ENCODE peak calls at places on chromosome 19, in ten cellular contexts. U is RCC 7860; K is substantia nigra; Y is NCI-H748 treated with DMSO at 0.1 percent for 48 hours; R is kidney tubule cell; F is mucosa of descending colon; Z is activated CD4-positive, alpha-beta T cell treated with anti-CD3 and anti-CD28 coated beads, Interleukin-2, amount 10 ng/mL, durations not matched to agents 7 days and 5 days; X is NCI-H69; S is DMS79 treated with DMSO at 0.1 percent for 48 hours; J is Kasumi-1. G is an unnamed sample.

GRCh38 chr19:3231288-3231687 is 6.8 kb downstream of the CELF5 start:
- DNase-seq in Y (no peak), F (no peak), X (no peak), R (no peak), U (no peak), Z (no peak), S (no peak), K (no peak), J (no peak), G (no peak)

GRCh38 chr19:20423381-20424207 is 142.0 kb downstream of the ZNF737 start:
- DNase-seq in X (no peak), F (peak), J (no peak), K (peak), S (no peak), R (peak), U (no peak), Z (peak), Y (no peak), G (peak)

GRCh38 chr19:54551950-54552912 is 21.4 kb upstream of the LILRA2 start:
- DNase-seq in U (no peak), K (peak), R (no peak), X (no peak), F (no peak), Z (no peak), S (no peak), J (no peak), Y (no peak), G (no peak)

GRCh38 chr19:47157455-47158321 is 27.1 kb downstream of the SAE1 start:
- DNase-seq in R (peak), Y (no peak), U (no peak), F (peak), K (no peak), Z (peak), S (peak), X (no peak), J (peak), G (peak)

GRCh38 chr19:45601115-45601514 is 897 bp downstream of the GPR4 start:
- DNase-seq in F (no peak), R (no peak), X (no peak), J (no peak), Y (no peak), K (no peak), S (no peak), Z (no peak), U (no peak), G (no peak)

GRCh38 chr19:33400856-33401682 is 27.6 kb downstream of the CEBPG start:
- DNase-seq in R (no peak), F (no peak), Y (no peak), K (no peak), X (no peak), U (no peak), S (no peak), Z (no peak), J (no peak), G (no peak)

GRCh38 chr19:20078696-20079095 is 896 bp downstream of the ZNF90 start:
- DNase-seq in U (no peak), X (peak), J (no peak), R (peak), F (peak), S (peak), Z (peak), Y (no peak), K (peak), G (no peak)

GRCh38 chr19:1942934-1943555 is 2.1 kb downstream of the CSNK1G2 start:
- DNase-seq in K (no peak), U (no peak), R (no peak), F (no peak), S (peak), X (peak), Y (no peak), J (peak), Z (no peak), G (no peak)

GRCh38 chr19:7907122-7907521 is 3.4 kb downstream of the MAP2K7 start:
- DNase-seq in R (no peak), U (no peak), S (no peak), Z (no peak), X (no peak), J (no peak), F (no peak), K (no peak), Y (no peak), G (no peak)

GRCh38 chr19:54674021-54674617 is 11.3 kb downstream of the LILRB4 start:
- DNase-seq in J (peak), R (peak), Z (peak), Y (peak), S (peak), K (no peak), X (peak), U (no peak), F (no peak), G (no peak)

GRCh38 chr19:57778358-57778757 is 8.9 kb downstream of the ZNF586 start:
- DNase-seq in U (no peak), Z (no peak), F (no peak), S (no peak), X (no peak), Y (no peak), R (no peak), K (no peak), J (no peak), G (no peak)

GRCh38 chr19:45800009-45800553 is 7.4 kb upstream of the DMWD start:
- DNase-seq in Z (no peak), U (peak), J (no peak), K (no peak), Y (no peak), F (no peak), R (peak), X (no peak), S (peak), G (no peak)

GRCh38 chr19:7393934-7394508 is 45.3 kb downstream of the ARHGEF18 start:
- DNase-seq in J (no peak), R (no peak), S (no peak), Y (no peak), Z (no peak), K (no peak), F (no peak), X (no peak), U (no peak), G (no peak)

GRCh38 chr19:45468159-45468651 is 409 bp downstream of the FOSB start:
- DNase-seq in R (no peak), S (no peak), Y (no peak), U (no peak), J (peak), F (peak), X (no peak), K (no peak), Z (peak), G (peak)

GRCh38 chr19:11191934-11192333 is 5.4 kb downstream of the KANK2 start:
- DNase-seq in J (no peak), Y (no peak), F (no peak), S (no peak), K (no peak), Z (no peak), X (no peak), U (no peak), R (peak), G (no peak)

GRCh38 chr19:5154129-5154798 is 185.4 kb downstream of the KDM4B start:
- DNase-seq in J (no peak), Z (peak), Y (no peak), S (no peak), U (no peak), F (peak), R (peak), K (no peak), X (peak), G (no peak)

GRCh38 chr19:33409035-33409434 is 35.5 kb downstream of the CEBPG start:
- DNase-seq in Y (no peak), R (no peak), S (no peak), Z (no peak), J (no peak), X (no peak), U (no peak), F (peak), K (no peak), G (no peak)

GRCh38 chr19:1101337-1101698 is 2.5 kb upstream of the GPX4 start:
- DNase-seq in K (no peak), S (no peak), Y (no peak), Z (no peak), F (no peak), X (no peak), J (peak), U (no peak), R (no peak), G (no peak)

GRCh38 chr19:34151439-34151838 is 20.9 kb upstream of the LSM14A start:
- DNase-seq in R (no peak), X (no peak), K (no peak), Y (no peak), J (no peak), U (no peak), S (no peak), F (no peak), Z (no peak), G (no peak)

GRCh38 chr19:50231821-50232220 is 28.4 kb downstream of the MYH14 start:
- DNase-seq in X (no peak), S (no peak), Z (no peak), F (no peak), U (no peak), K (no peak), Y (no peak), R (no peak), J (no peak), G (no peak)

GRCh38 chr19:952680-953500 is 27.1 kb downstream of the ARID3A start:
- DNase-seq in S (no peak), F (peak), U (no peak), J (peak), Y (no peak), X (no peak), K (no peak), Z (peak), R (no peak), G (no peak)

GRCh38 chr19:56637976-56638555 is 4.9 kb upstream of the SMIM17 start:
- DNase-seq in S (no peak), K (peak), Z (peak), X (no peak), F (peak), J (peak), Y (no peak), R (peak), U (no peak), G (no peak)

GRCh38 chr19:40257096-40257517 is 28.0 kb downstream of the AKT2 start:
- DNase-seq in F (no peak), X (peak), K (no peak), J (no peak), R (peak), Y (no peak), Z (no peak), S (no peak), U (no peak), G (no peak)